ENCODE peak calls at places on chromosomes 2 and 18, in four cellular contexts. C is neural progenitor cell, R is hepatocyte, W is AG10803. X is an unnamed sample.

GRCh38 chr2:177263451-177264208 is 897 bp downstream of the NFE2L2 start:
- DNase-seq in C (peak; percentile 95), W (peak; percentile 99), R (peak; percentile 99), X (peak; percentile 95)

GRCh38 chr2:28480403-28481049 is 15.3 kb upstream of the PLB1 start:
- DNase-seq in W (no peak), R (no peak), C (no peak), X (no peak)

GRCh38 chr2:158932246-158932645 is 36.2 kb upstream of the TANC1 start:
- DNase-seq in R (no peak), W (peak; percentile 82), C (no peak), X (no peak)

GRCh38 chr2:233430091-233430490 is 75.8 kb downstream of the DGKD start:
- DNase-seq in R (no peak), C (no peak), W (peak; percentile 50), X (peak; percentile 33)

GRCh38 chr2:70029814-70030409 is 57.4 kb upstream of the PCBP1 start:
- DNase-seq in C (peak; percentile 71), W (peak; percentile 79), R (peak; percentile 78), X (peak; percentile 62)

GRCh38 chr2:132978840-132979239 is 308.8 kb upstream of the LYPD1 start:
- DNase-seq in W (no peak), R (no peak), C (no peak), X (no peak)

GRCh38 chr2:169933124-169933711 is 106.0 kb downstream of the UBR3 start:
- DNase-seq in C (peak; percentile 32), R (peak; percentile 38), W (peak; percentile 56), X (peak; percentile 14)

GRCh38 chr2:11784747-11785610 is 38.5 kb downstream of the LPIN1 start:
- DNase-seq in W (peak; percentile 46), C (peak; percentile 74), R (peak; percentile 60), X (no peak)

GRCh38 chr2:16546128-16546754 is 119.4 kb downstream of the CYRIA start:
- DNase-seq in R (peak; percentile 88), C (peak; percentile 91), W (no peak), X (no peak)

GRCh38 chr2:105836840-105837692 is 92.4 kb downstream of the NCK2 start:
- DNase-seq in W (no peak), R (no peak), C (no peak), X (no peak)

GRCh38 chr18:44859751-44860458 is 179.2 kb downstream of the SETBP1 start:
- DNase-seq in R (no peak), W (no peak), C (no peak), X (no peak)

GRCh38 chr2:25310965-25311865 is 30.5 kb downstream of the DNMT3A start:
- DNase-seq in R (no peak), C (peak; percentile 64), W (no peak), X (no peak)

DNA sequence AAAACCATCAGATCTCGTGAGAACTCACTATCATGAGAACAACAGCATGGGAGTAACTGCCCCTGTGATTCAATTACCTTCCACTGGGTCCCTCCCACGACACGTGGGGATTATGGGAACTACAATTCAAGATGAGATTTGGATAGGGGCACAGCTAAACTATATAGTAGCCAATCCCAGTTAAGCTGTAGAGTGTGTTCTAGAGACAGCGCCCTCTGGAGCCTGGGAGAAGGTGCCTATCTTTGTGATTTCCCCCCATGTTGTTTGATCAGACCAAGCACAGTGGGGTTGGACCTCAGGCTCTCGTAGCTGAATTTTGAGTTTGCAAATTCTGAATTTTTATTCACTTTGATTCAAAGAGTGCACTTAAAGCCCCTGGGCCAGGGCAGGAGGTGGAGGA is 108.2 kb upstream of the TWIST2 start:
- DNase-seq in W (no peak), C (no peak), R (no peak), X (no peak)
- TF ChIP-seq CTCF in W (no peak), C (peak; percentile 19), R (no peak), X (no peak)

GRCh38 chr2:160670618-160671017 is 177.0 kb upstream of the RBMS1 start:
- DNase-seq in C (no peak), W (no peak), R (no peak), X (no peak)

GRCh38 chr2:160664603-160665145 is 171.1 kb upstream of the RBMS1 start:
- DNase-seq in R (no peak), W (no peak), C (no peak), X (no peak)

GRCh38 chr2:160666019-160666676 is 172.5 kb upstream of the RBMS1 start:
- DNase-seq in R (peak; percentile 80), C (no peak), W (peak; percentile 97), X (peak; percentile 94)

GRCh38 chr2:160667811-160668210 is 174.2 kb upstream of the RBMS1 start:
- DNase-seq in W (no peak), R (no peak), C (no peak), X (no peak)

DNA sequence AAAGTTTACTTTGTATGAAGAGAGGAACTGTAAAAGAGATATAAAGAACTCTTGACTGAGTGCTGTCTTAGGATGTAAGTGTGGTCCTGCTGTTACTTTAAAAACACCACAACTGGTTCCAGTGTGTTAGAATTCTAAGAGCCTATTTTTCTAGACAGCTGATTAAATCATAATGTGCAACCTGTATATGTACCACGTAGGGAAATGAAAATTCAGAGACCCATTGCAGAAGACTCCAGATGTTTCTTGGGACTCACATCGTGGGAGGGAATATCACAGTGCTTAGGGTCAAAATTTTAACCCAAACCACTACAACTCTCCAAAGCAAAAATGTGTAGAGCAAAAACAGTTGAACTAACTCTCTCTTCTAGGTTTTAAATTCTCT is 173.1 kb upstream of the RBMS1 start:
- DNase-seq in R (no peak), W (peak; percentile 44), C (no peak), X (no peak)
- H3K4me3 ChIP-seq in R (no peak overlapping the region), W (peak overlapping the region; percentile 9), C (no peak overlapping the region), X (peak overlapping the region; percentile 10)

DNA sequence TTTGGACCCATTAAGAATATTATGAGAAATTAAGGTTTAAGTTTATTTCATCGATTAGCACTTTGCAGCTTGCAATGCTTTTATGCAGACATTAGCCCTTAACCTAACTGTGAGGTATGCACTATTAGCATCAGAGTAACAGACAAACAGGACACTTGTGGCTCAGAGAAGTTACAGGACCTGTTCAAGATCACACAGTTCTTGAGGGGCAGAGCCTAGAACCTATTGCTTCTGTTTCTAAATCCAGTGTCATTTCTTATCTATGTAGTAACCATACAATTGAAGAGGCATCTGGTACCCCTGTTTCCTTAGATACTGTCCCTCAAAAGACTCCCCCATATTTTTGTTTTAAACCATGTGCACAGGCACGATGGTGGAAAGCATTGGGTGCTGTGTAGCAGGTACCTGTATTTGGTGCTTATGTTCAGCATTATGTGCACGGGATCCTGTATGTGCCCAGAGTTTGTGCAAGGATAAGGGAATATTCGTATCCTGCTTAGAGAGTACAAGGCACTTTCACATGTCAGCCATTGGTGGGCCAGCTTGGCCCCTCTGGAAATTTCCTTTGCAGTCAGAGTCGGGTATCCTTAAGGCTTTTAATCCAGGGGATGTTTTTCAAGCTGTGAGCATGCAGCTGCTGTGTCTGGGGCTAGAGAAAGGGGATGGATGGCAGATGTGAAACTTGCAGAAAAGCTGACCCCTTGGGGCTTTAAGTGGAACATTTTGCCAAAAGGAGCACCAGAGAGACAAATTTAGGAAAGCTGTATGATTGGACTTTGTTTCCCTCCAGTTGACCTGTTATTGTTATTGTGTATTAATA is 2.0 kb downstream of the LBH start:
- DNase-seq in R (no peak), C (peak; percentile 54), W (no peak), X (no peak)
- TF ChIP-seq CTCF in R (peak; percentile 7), C (no peak), W (no peak), X (no peak)

GRCh38 chr2:235665656-235666239 is 171.9 kb downstream of the AGAP1 start:
- DNase-seq in W (peak; percentile 44), R (no peak), C (peak; percentile 45), X (no peak)
- H3K4me3 ChIP-seq in W (peak overlapping the region; percentile 23), R (no peak overlapping the region), C (peak overlapping the region; percentile 48), X (no peak overlapping the region)

DNA sequence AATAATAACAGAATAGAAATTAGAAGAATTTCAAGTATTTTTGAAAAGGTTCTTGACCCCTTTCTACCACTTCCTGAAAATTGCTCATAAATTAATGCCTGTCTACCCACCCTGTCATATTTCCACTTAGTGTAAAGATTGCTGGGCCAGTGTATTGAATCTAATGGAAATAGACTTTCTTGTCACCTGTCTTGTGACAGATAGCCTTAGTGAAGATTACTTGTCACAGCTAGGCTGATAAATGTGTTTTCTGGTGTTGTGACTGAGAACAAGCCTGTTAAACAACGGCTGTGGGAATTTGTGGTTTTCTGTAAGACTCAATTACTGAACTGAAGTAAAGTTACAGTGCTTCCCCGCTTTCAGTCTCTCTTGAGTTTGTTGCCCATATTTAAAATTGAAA is 37.0 kb downstream of the PIK3C3 start:
- DNase-seq in C (no peak), R (no peak), W (peak; percentile 8), X (no peak)
- TF ChIP-seq CTCF in C (no peak), R (no peak), W (no peak), X (no peak)

DNA sequence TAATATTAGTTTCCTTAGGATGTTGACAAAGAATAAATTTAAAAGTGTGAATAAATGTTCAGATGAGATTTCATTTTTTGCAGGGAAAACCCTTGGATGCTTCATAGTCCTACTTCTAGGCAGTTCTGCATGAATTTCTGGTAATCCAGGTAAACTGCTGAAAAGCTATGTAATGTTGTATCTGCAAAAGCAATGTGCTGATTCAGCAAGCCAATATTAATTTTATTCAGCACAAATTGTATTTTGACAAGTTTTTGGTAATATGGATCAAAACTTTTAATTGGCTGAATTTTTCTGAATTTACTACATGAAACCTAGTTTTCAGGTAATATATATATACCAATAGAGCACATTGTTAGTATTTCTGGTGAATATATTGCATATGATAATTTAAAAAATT is 17.8 kb upstream of the RBBP8 start:
- DNase-seq in W (no peak), C (no peak), R (no peak), X (no peak)
- H3K4me3 ChIP-seq in W (no peak overlapping the region), C (no peak overlapping the region), R (no peak overlapping the region), X (no peak overlapping the region)

GRCh38 chr2:167686691-167687090 is 560.7 kb downstream of the STK39 start:
- DNase-seq in W (no peak), R (no peak), C (no peak), X (no peak)

GRCh38 chr2:167692191-167692590 is 555.2 kb downstream of the STK39 start:
- DNase-seq in W (no peak), C (no peak), R (no peak), X (no peak)

DNA sequence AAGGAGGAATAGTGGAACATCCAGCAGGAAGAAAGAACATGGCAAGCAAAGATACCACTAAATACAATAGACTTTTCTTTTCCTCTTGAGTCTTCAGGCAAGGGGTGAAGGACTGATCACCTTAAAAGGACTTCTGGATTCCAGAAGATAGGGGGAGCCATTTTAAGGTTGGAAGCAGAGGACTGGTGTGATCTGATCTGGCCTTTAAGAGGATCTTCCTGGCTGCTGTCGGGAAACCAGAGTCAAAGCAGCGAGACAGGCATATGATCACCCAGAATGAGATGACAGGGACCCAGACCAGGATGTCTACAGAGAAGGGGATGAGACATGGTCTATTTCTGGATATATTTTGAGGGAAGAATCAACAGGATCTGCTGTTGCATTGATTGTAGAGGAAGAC is 558.0 kb downstream of the STK39 start:
- DNase-seq in C (peak; percentile 63), R (no peak), W (no peak), X (no peak)
- TF ChIP-seq CTCF in C (peak; percentile 59), R (no peak), W (no peak), X (no peak)

GRCh38 chr18:76992226-76993084 is 140.1 kb downstream of the MBP start:
- DNase-seq in W (no peak), C (peak; percentile 50), R (no peak), X (no peak)
- H3K4me3 ChIP-seq in W (no peak overlapping the region), C (no peak overlapping the region), R (no peak overlapping the region), X (no peak overlapping the region)

X was measured in AG09309.